ENCODE peak calls at places on chromosomes 6 and 20, in nine cellular contexts. M is CD8-positive, alpha-beta memory T cell; O is neuronal stem cell; G is tibial artery; B is SK-N-SH; C is PC-9; H is fibroblast of lung; N is Peyer's patch; P is lower lobe of right lung. I is an unnamed sample.

GRCh38 chr6:93721386-93722048 is 302.2 kb upstream of the EPHA7 start:
- DNase-seq in M (no peak), O (peak; percentile 45), G (no peak), B (no peak), C (peak; percentile 2), H (peak; percentile 67), N (no peak), P (no peak), I (no peak)

GRCh38 chr6:169899481-169900145 is 148.2 kb downstream of the ERMARD start:
- DNase-seq in M (no peak), O (no peak), G (no peak), B (no peak), C (no peak), H (no peak), N (no peak), P (no peak), I (peak; percentile 54)

GRCh38 chr20:40101479-40102032 is 587.5 kb downstream of the MAFB start:
- DNase-seq in M (no peak), O (no peak), G (no peak), B (no peak), C (no peak), H (no peak), N (no peak), P (no peak), I (no peak)

GRCh38 chr20:50583422-50584150 is 73.4 kb downstream of the PTPN1 start:
- DNase-seq in M (no peak), O (no peak), G (no peak), B (no peak), C (no peak), H (no peak), N (no peak), P (peak; percentile 21), I (no peak)

GRCh38 chr6:116443105-116443504 is 18.1 kb upstream of the CALHM6 start:
- DNase-seq in M (no peak), O (no peak), G (no peak), B (no peak), C (no peak), H (no peak), N (no peak), P (no peak), I (no peak)

GRCh38 chr6:39273394-39273793 is 40.8 kb downstream of the KCNK17 start:
- DNase-seq in M (no peak), O (no peak), G (no peak), B (no peak), C (peak; percentile 62), H (no peak), N (no peak), P (no peak), I (no peak)

GRCh38 chr6:144104488-144104887 is 9.1 kb upstream of the SF3B5 start:
- DNase-seq in M (no peak), O (no peak), G (no peak), B (no peak), C (no peak), H (no peak), N (no peak), P (no peak), I (no peak)

GRCh38 chr20:61567204-61567603 is 315.1 kb downstream of the CDH4 start:
- DNase-seq in M (no peak), O (no peak), G (no peak), B (no peak), C (no peak), H (no peak), N (no peak), P (peak; percentile 4), I (no peak)

GRCh38 chr6:15663057-15663638 is 320 bp upstream of the DTNBP1 start:
- DNase-seq in M (no peak), O (no peak), G (peak; percentile 80), B (peak; percentile 97), C (no peak), H (peak; percentile 56), N (no peak), P (no peak), I (no peak)

GRCh38 chr6:144639654-144640053 is 354.5 kb downstream of the UTRN start:
- DNase-seq in M (no peak), O (no peak), G (no peak), B (peak; percentile 48), C (no peak), H (no peak), N (no peak), P (no peak), I (peak; percentile 38)

GRCh38 chr6:96450082-96450759 is 71.4 kb upstream of the UFL1 start:
- DNase-seq in M (no peak), O (peak; percentile 15), G (no peak), B (no peak), C (peak; percentile 33), H (no peak), N (no peak), P (peak; percentile 55), I (no peak)

GRCh38 chr20:31717478-31717946 is 5.2 kb downstream of the BCL2L1 start:
- DNase-seq in M (no peak), O (no peak), G (no peak), B (no peak), C (no peak), H (no peak), N (no peak), P (no peak), I (no peak)

GRCh38 chr6:124223596-124223995 is 419.9 kb downstream of the NKAIN2 start:
- DNase-seq in M (no peak), O (no peak), G (no peak), B (no peak), C (no peak), H (peak; percentile 75), N (no peak), P (no peak), I (no peak)

GRCh38 chr6:168355716-168356522 is 36.3 kb upstream of the DACT2 start:
- DNase-seq in M (no peak), O (peak; percentile 29), G (no peak), B (peak; percentile 92), C (no peak), H (no peak), N (peak; percentile 72), P (no peak), I (peak; percentile 74)

GRCh38 chr6:13794184-13794583 is 20.2 kb downstream of the MCUR1 start:
- DNase-seq in M (no peak), O (no peak), G (no peak), B (no peak), C (no peak), H (peak; percentile 52), N (no peak), P (no peak), I (peak; percentile 37)

DNA sequence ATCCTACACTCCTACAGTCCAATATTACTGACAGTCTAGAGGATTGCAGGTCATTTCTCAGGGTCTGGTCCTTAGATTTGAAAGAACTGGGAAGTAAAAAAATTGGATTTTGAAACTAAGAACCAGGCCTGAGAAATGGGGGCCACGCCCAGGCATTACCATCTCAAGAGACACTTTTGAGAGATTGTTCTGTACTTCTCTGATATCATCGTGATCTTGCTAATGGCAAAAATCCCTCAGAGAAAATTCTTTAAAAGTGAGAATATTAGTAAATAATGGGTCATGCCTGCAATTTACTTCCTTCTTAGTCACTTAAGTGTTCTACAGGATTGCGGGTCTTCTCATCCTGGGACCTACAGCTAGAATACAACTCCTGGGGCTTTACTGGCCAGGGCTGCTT is 42.0 kb upstream of the HIVEP1 start:
- DNase-seq in M (no peak), O (no peak), G (peak; percentile 45), B (no peak), C (no peak), H (no peak), N (no peak), P (no peak), I (no peak)
- H3K4me1 ChIP-seq in M (no peaks in the 10 kb centered on the region), O (no peaks in the 10 kb centered on the region), G (peaks cover 20% of the 10 kb centered on the region), B (no peaks in the 10 kb centered on the region), C (peaks cover 9% of the 10 kb centered on the region), H (peaks cover 3% of the 10 kb centered on the region), N (no peaks in the 10 kb centered on the region), P (no peaks in the 10 kb centered on the region), I (no peaks in the 10 kb centered on the region)

GRCh38 chr20:36819662-36820061 is 46.1 kb upstream of the DSN1 start:
- DNase-seq in M (no peak), O (no peak), G (no peak), B (no peak), C (no peak), H (no peak), N (no peak), P (no peak), I (no peak)

GRCh38 chr20:36821964-36822437 is 48.4 kb upstream of the DSN1 start:
- DNase-seq in M (no peak), O (no peak), G (no peak), B (no peak), C (peak; percentile 89), H (no peak), N (no peak), P (no peak), I (no peak)

GRCh38 chr20:36820073-36820472 is 46.5 kb upstream of the DSN1 start:
- DNase-seq in M (no peak), O (no peak), G (no peak), B (no peak), C (no peak), H (no peak), N (no peak), P (no peak), I (no peak)

GRCh38 chr20:36818831-36819230 is 45.3 kb upstream of the DSN1 start:
- DNase-seq in M (no peak), O (no peak), G (no peak), B (peak; percentile 53), C (no peak), H (no peak), N (no peak), P (no peak), I (no peak)

DNA sequence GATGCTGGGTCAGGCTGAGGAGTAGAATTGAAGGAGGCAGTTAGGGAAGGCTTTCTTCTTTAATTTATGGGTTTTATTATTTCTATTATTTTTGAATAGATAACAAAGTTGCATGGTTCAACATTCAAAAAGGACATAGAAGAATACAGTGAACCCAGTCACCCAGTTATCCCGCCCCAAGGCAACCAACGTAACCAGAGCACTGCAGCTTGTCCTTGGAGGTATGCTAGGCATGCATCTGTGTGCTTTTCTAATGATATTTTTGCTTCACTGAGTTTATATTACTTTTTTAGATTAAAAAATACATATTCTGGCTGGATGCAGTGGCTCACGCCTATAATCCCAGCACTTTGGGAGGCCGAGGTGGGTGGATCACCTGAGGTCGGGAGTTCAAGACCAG is 47.4 kb upstream of the DSN1 start:
- DNase-seq in M (no peak), O (no peak), G (no peak), B (no peak), C (peak; percentile 53), H (no peak), N (no peak), P (no peak), I (no peak)
- H3K36me3 ChIP-seq in M (no peaks in the 10 kb centered on the region), O (peaks cover 25% of the 10 kb centered on the region), G (peaks cover 15% of the 10 kb centered on the region), B (peaks cover 38% of the 10 kb centered on the region), C (no peaks in the 10 kb centered on the region), H (peaks cover 21% of the 10 kb centered on the region), N (no peaks in the 10 kb centered on the region), P (peaks cover 18% of the 10 kb centered on the region), I (peaks cover 32% of the 10 kb centered on the region)

GRCh38 chr20:44245977-44246376 is 1.1 kb upstream of the GDAP1L1 start:
- DNase-seq in M (no peak), O (no peak), G (no peak), B (no peak), C (no peak), H (no peak), N (no peak), P (no peak), I (no peak)
- H3K4me1 ChIP-seq in M (no peaks in the 10 kb centered on the region), O (peaks cover 3% of the 10 kb centered on the region), G (peaks cover 13% of the 10 kb centered on the region), B (peaks cover 4% of the 10 kb centered on the region), C (no peaks in the 10 kb centered on the region), H (no peaks in the 10 kb centered on the region), N (no peaks in the 10 kb centered on the region), P (no peaks in the 10 kb centered on the region), I (peaks cover 7% of the 10 kb centered on the region)

DNA sequence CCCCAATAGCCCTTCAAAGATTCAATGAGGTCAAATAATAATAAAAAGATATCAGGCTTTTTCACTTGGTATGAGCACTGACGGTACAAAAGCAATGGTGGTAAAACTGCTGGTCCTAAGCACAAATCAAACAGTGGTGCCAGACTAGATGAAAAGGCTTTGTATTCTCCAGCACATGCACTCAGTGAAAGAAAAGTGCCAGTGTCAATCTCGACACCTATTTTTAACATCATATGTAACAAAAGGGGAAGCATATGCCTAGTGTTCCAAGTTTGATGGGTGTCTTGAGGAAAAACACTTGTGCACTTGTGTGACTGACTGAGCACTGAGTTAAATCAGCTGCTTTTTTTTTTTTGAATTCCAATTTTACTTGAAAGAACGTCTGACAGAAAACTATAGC is 27.3 kb downstream of the MED23 start:
- DNase-seq in M (no peak), O (no peak), G (no peak), B (no peak), C (no peak), H (no peak), N (no peak), P (no peak), I (no peak)
- H3K36me3 ChIP-seq in M (peaks cover 39% of the 10 kb centered on the region), O (peaks cover 7% of the 10 kb centered on the region), G (peaks cover 88% of the 10 kb centered on the region), B (peaks cover 81% of the 10 kb centered on the region), C (peaks cover 77% of the 10 kb centered on the region), H (peaks cover 6% of the 10 kb centered on the region), N (no peaks in the 10 kb centered on the region), P (peaks cover 100% of the 10 kb centered on the region), I (peaks cover 45% of the 10 kb centered on the region)